ENCODE peak calls at places on chromosome 5, in four cellular contexts. One of them, this sample, is unnamed. For H3K9me2, the result is how much of the 10 kb centered on the place peaks cover.

GRCh38 chr5:172424111-172424490 is 30.2 kb downstream of the SH3PXD2B start:
- DNase-seq in HCT116: no peak
- DNase-seq in MM.1S: no peak
- DNase-seq in GM23248: no peak
- DNase-seq in this sample: no peak

GRCh38 chr5:10863763-10864383 is 102.8 kb upstream of the DAP start:
- DNase-seq in HCT116: peak
- DNase-seq in MM.1S: peak
- DNase-seq in GM23248: peak
- DNase-seq in this sample: peak

GRCh38 chr5:134148986-134149539 is 27.7 kb downstream of the SKP1 start:
- DNase-seq in HCT116: no peak
- DNase-seq in MM.1S: no peak
- DNase-seq in GM23248: no peak
- DNase-seq in this sample: no peak

GRCh38 chr5:73617510-73618279 is 8.3 kb upstream of the ARHGEF28 start:
- DNase-seq in HCT116: no peak
- DNase-seq in MM.1S: peak
- DNase-seq in GM23248: peak
- DNase-seq in this sample: peak

GRCh38 chr5:99104538-99105132 is 175.8 kb upstream of the CHD1 start:
- DNase-seq in HCT116: peak
- DNase-seq in MM.1S: peak
- DNase-seq in GM23248: peak
- DNase-seq in this sample: peak

GRCh38 chr5:73867344-73868335 is 241.6 kb downstream of the ARHGEF28 start:
- DNase-seq in HCT116: no peak
- DNase-seq in MM.1S: no peak
- DNase-seq in GM23248: peak
- DNase-seq in this sample: no peak

GRCh38 chr5:146903789-146904188 is 25.2 kb upstream of the PPP2R2B start:
- DNase-seq in HCT116: no peak
- DNase-seq in MM.1S: no peak
- DNase-seq in GM23248: no peak
- DNase-seq in this sample: peak

GRCh38 chr5:135312255-135312935 is 86.6 kb downstream of the MACROH2A1 start:
- DNase-seq in HCT116: no peak
- DNase-seq in MM.1S: no peak
- DNase-seq in GM23248: peak
- DNase-seq in this sample: no peak

GRCh38 chr5:58477760-58478159 is 13.5 kb upstream of the GAPT start:
- DNase-seq in HCT116: no peak
- DNase-seq in MM.1S: no peak
- DNase-seq in GM23248: no peak
- DNase-seq in this sample: no peak

GRCh38 chr5:34682926-34683623 is 26.9 kb downstream of the RAI14 start:
- DNase-seq in HCT116: peak
- DNase-seq in MM.1S: no peak
- DNase-seq in GM23248: no peak
- DNase-seq in this sample: peak

GRCh38 chr5:85538362-85538761 is 1079.4 kb upstream of the COX7C start:
- DNase-seq in HCT116: no peak
- DNase-seq in MM.1S: peak
- DNase-seq in GM23248: no peak
- DNase-seq in this sample: no peak

GRCh38 chr5:138884094-138884493 is 9.0 kb upstream of the LRRTM2 start:
- DNase-seq in HCT116: no peak
- DNase-seq in MM.1S: no peak
- DNase-seq in GM23248: no peak
- DNase-seq in this sample: no peak

GRCh38 chr5:180704362-180704761 is 35.5 kb downstream of the OR2Y1 start:
- DNase-seq in HCT116: peak
- DNase-seq in MM.1S: no peak
- DNase-seq in GM23248: peak
- DNase-seq in this sample: peak

GRCh38 chr5:89967806-89968444 is 441.6 kb downstream of the CETN3 start:
- DNase-seq in HCT116: no peak
- DNase-seq in MM.1S: no peak
- DNase-seq in GM23248: peak
- DNase-seq in this sample: peak

GRCh38 chr5:126168785-126169184 is 254.4 kb upstream of the GRAMD2B start:
- DNase-seq in HCT116: no peak
- DNase-seq in MM.1S: no peak
- DNase-seq in GM23248: no peak
- DNase-seq in this sample: no peak

GRCh38 chr5:123937230-123937629 is 425.3 kb downstream of the CSNK1G3 start:
- DNase-seq in HCT116: peak
- DNase-seq in MM.1S: peak
- DNase-seq in GM23248: peak
- DNase-seq in this sample: peak

GRCh38 chr5:38447786-38448185 is 108.7 kb downstream of the LIFR start:
- DNase-seq in HCT116: no peak
- DNase-seq in MM.1S: no peak
- DNase-seq in GM23248: no peak
- DNase-seq in this sample: no peak

GRCh38 chr5:39219433-39219832 is at the start of gene FYB1:
- DNase-seq in HCT116: no peak
- DNase-seq in MM.1S: no peak
- DNase-seq in GM23248: peak
- DNase-seq in this sample: peak

GRCh38 chr5:14742427-14743010 is 78.0 kb downstream of the OTULIN start:
- DNase-seq in HCT116: no peak
- DNase-seq in MM.1S: no peak
- DNase-seq in GM23248: no peak
- DNase-seq in this sample: no peak

GRCh38 chr5:154168395-154168794 is 22.1 kb upstream of the GALNT10 start:
- DNase-seq in HCT116: no peak
- DNase-seq in MM.1S: no peak
- DNase-seq in GM23248: peak
- DNase-seq in this sample: no peak

GRCh38 chr5:67373518-67373917 is 176.9 kb upstream of the CD180 start:
- DNase-seq in HCT116: no peak
- DNase-seq in MM.1S: no peak
- DNase-seq in GM23248: no peak
- DNase-seq in this sample: no peak

GRCh38 chr5:176687881-176688280 is 40.6 kb downstream of the TSPAN17 start:
- DNase-seq in HCT116: no peak
- DNase-seq in MM.1S: no peak
- DNase-seq in GM23248: no peak
- DNase-seq in this sample: no peak

GRCh38 chr5:121315786-121316185 is 535.9 kb upstream of the FTMT start:
- DNase-seq in HCT116: no peak
- DNase-seq in MM.1S: no peak
- DNase-seq in GM23248: no peak
- DNase-seq in this sample: peak

GRCh38 chr5:138354387-138354786 is 1.9 kb downstream of the KDM3B start:
- DNase-seq in HCT116: no peak
- DNase-seq in MM.1S: no peak
- DNase-seq in GM23248: no peak
- DNase-seq in this sample: no peak

GRCh38 chr5:68449380-68449779 is 233.8 kb downstream of the PIK3R1 start:
- DNase-seq in HCT116: no peak
- DNase-seq in MM.1S: no peak
- DNase-seq in GM23248: peak
- DNase-seq in this sample: no peak

GRCh38 chr5:181191526-181192336 is 13.3 kb downstream of the TRIM7 start:
- DNase-seq in HCT116: peak
- DNase-seq in MM.1S: peak
- DNase-seq in GM23248: peak
- DNase-seq in this sample: peak

GRCh38 chr5:96338089-96338488 is 95.0 kb downstream of the PCSK1 start:
- DNase-seq in HCT116: no peak
- DNase-seq in MM.1S: peak
- DNase-seq in GM23248: peak
- DNase-seq in this sample: no peak

GRCh38 chr5:81409845-81410369 is 16.0 kb upstream of the ACOT12 start:
- DNase-seq in HCT116: no peak
- DNase-seq in MM.1S: no peak
- DNase-seq in GM23248: peak
- DNase-seq in this sample: no peak

GRCh38 chr5:176739461-176740051 is 70.8 kb upstream of the UNC5A start:
- DNase-seq in HCT116: no peak
- DNase-seq in MM.1S: no peak
- DNase-seq in GM23248: no peak
- DNase-seq in this sample: no peak

GRCh38 chr5:6773342-6774035 is 60.3 kb downstream of the TENT4A start:
- DNase-seq in HCT116: no peak
- DNase-seq in MM.1S: no peak
- DNase-seq in GM23248: peak
- DNase-seq in this sample: peak

GRCh38 chr5:113336975-113337374 is 97.8 kb downstream of the TSSK1B start:
- DNase-seq in HCT116: peak
- DNase-seq in MM.1S: peak
- DNase-seq in GM23248: peak
- DNase-seq in this sample: peak

GRCh38 chr5:159782197-159782994 is 133.9 kb upstream of the ADRA1B start:
- DNase-seq in HCT116: no peak
- DNase-seq in MM.1S: no peak
- DNase-seq in GM23248: no peak
- DNase-seq in this sample: no peak

GRCh38 chr5:91486638-91487037 is 103.5 kb upstream of the ARRDC3 start:
- DNase-seq in HCT116: no peak
- DNase-seq in MM.1S: no peak
- DNase-seq in GM23248: peak
- DNase-seq in this sample: peak

GRCh38 chr5:132747064-132747692 is at the start of gene CCNI2:
- DNase-seq in HCT116: no peak
- DNase-seq in MM.1S: no peak
- DNase-seq in GM23248: peak
- DNase-seq in this sample: no peak

GRCh38 chr5:132746592-132747063 is 598 bp upstream of the CCNI2 start:
- DNase-seq in HCT116: peak
- DNase-seq in MM.1S: no peak
- DNase-seq in GM23248: peak
- DNase-seq in this sample: no peak

GRCh38 chr5:132748522-132749000 is 1.3 kb downstream of the CCNI2 start:
- DNase-seq in HCT116: no peak
- DNase-seq in MM.1S: no peak
- DNase-seq in GM23248: no peak
- DNase-seq in this sample: no peak

GRCh38 chr5:132749506-132749905 is 2.3 kb downstream of the CCNI2 start:
- DNase-seq in HCT116: no peak
- DNase-seq in MM.1S: no peak
- DNase-seq in GM23248: no peak
- DNase-seq in this sample: no peak

DNA sequence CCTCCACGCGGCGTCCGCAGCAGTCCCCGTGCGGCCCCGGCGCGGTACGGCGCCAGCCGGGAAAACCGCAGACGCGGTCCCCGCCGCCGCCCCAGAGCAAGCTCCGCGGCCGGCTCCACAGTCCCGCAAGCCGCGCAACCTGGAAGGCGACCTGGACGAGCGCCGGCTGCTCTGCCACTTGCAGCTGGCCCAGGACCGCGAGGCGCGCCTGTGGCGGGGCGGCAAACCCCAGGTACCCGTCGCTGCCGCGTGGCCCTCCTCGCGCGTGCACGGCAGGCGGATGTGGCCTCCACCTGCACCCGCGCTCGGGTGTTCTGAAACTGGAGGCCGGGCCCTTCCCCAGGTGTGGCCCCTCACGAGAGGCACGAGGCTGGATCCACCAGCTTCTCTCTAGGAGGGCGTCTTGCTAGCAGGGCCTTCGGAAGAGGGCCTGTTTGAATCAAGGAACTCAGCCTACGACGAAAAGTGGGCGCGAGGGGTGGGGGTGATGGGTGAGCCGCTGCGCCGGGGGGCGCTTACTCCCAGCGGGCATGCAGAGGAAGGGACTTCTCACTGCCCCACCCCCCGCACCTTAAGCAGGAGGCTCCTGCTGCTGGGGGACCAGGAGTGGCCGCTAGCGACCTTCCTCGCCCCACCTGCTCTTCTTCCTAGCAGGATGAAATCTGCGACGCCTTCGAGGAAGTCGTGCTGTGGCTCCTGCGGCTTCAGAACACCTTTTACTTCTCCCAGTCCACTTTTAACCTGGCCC is 641 bp downstream of the CCNI2 start:
- DNase-seq in HCT116: no peak
- DNase-seq in MM.1S: no peak
- DNase-seq in GM23248: no peak
- DNase-seq in this sample: no peak
- TF ChIP-seq EZH2 in HCT116: no peak
- TF ChIP-seq EZH2 in MM.1S: no peak
- TF ChIP-seq EZH2 in GM23248: no peak
- TF ChIP-seq EZH2 in this sample: no peak

GRCh38 chr5:116914869-116915504 is 340.4 kb upstream of the SEMA6A start:
- DNase-seq in HCT116: no peak
- DNase-seq in MM.1S: no peak
- DNase-seq in GM23248: no peak
- DNase-seq in this sample: no peak
- H3K9me2 ChIP-seq in HCT116: under half
- H3K9me2 ChIP-seq in MM.1S: under half
- H3K9me2 ChIP-seq in GM23248: under half
- H3K9me2 ChIP-seq in this sample: under half

DNA sequence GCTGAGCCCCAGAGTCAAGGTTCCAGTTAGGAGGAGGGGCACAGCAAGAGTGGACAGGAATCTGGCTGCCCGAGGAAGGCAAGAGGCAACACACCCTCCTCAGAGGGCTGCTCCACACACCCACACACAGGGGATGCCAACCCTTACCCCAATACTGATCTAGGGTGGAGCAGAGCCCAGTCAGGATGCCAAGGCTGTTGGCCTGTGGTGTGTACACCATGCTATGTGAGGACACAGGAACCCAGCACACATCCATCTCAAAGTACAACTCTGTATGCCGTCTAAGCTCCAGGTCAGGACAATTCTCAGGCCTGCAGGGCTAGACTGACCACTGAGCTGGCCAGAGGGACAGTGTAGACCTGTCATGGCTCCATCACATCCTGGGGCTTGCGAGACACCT is 2.6 kb downstream of the SEPTIN8 start:
- DNase-seq in HCT116: no peak
- DNase-seq in MM.1S: no peak
- DNase-seq in GM23248: peak
- DNase-seq in this sample: no peak
- H3K9ac ChIP-seq in HCT116: no peak
- H3K9ac ChIP-seq in MM.1S: no peak
- H3K9ac ChIP-seq in GM23248: no peak
- H3K9ac ChIP-seq in this sample: no peak

GRCh38 chr5:59813761-59814562 is 79.6 kb downstream of the PDE4D start:
- DNase-seq in HCT116: peak
- DNase-seq in MM.1S: peak
- DNase-seq in GM23248: peak
- DNase-seq in this sample: peak

GRCh38 chr5:59814563-59814872 is 79.0 kb downstream of the PDE4D start:
- DNase-seq in HCT116: no peak
- DNase-seq in MM.1S: no peak
- DNase-seq in GM23248: no peak
- DNase-seq in this sample: no peak

GRCh38 chr5:59807806-59808205 is 85.7 kb downstream of the PDE4D start:
- DNase-seq in HCT116: no peak
- DNase-seq in MM.1S: no peak
- DNase-seq in GM23248: no peak
- DNase-seq in this sample: no peak

GRCh38 chr5:59810041-59810440 is 83.5 kb downstream of the PDE4D start:
- DNase-seq in HCT116: peak
- DNase-seq in MM.1S: peak
- DNase-seq in GM23248: peak
- DNase-seq in this sample: peak
- TF ChIP-seq EZH2 in HCT116: no peak
- TF ChIP-seq EZH2 in MM.1S: no peak
- TF ChIP-seq EZH2 in GM23248: no peak
- TF ChIP-seq EZH2 in this sample: no peak

This sample was measured in PC-3.